ENCODE peak calls at places on chromosome 18, in five cellular contexts. Z, G, A, O and N are unnamed samples.

GRCh38 chr18:13452448-13452811 is 233.9 kb downstream of the LDLRAD4 start:
- DNase-seq in Z (no peak), G (no peak), A (no peak), O (no peak), N (no peak)

GRCh38 chr18:57881818-57882413 is 78.8 kb upstream of the ATP8B1 start:
- DNase-seq in Z (peak; percentile 67), G (peak; percentile 67), A (peak; percentile 71), O (peak; percentile 65), N (peak; percentile 82)

GRCh38 chr18:25350561-25351201 is 1.3 kb downstream of the ZNF521 start:
- DNase-seq in Z (peak; percentile 54), G (no peak), A (no peak), O (peak; percentile 60), N (no peak)

GRCh38 chr18:26004827-26005226 is 85.6 kb downstream of the SS18 start:
- DNase-seq in Z (no peak), G (no peak), A (no peak), O (no peak), N (no peak)

GRCh38 chr18:12946549-12947354 is 1.1 kb upstream of the SEH1L start:
- DNase-seq in Z (peak; percentile 66), G (peak; percentile 68), A (peak; percentile 2), O (peak; percentile 52), N (no peak)

GRCh38 chr18:7038330-7038846 is 79.2 kb downstream of the LAMA1 start:
- DNase-seq in Z (peak; percentile 85), G (peak; percentile 67), A (no peak), O (peak; percentile 28), N (peak; percentile 38)

GRCh38 chr18:52152036-52152435 is 188.0 kb upstream of the DCC start:
- DNase-seq in Z (no peak), G (no peak), A (no peak), O (no peak), N (no peak)

GRCh38 chr18:66749030-66749429 is 145.1 kb upstream of the CDH19 start:
- DNase-seq in Z (no peak), G (no peak), A (no peak), O (no peak), N (no peak)

GRCh38 chr18:3914833-3915598 is 465.0 kb downstream of the TGIF1 start:
- DNase-seq in Z (no peak), G (no peak), A (no peak), O (no peak), N (no peak)

GRCh38 chr18:58668897-58669296 is 2.4 kb upstream of the MALT1 start:
- DNase-seq in Z (no peak), G (no peak), A (no peak), O (no peak), N (no peak)

GRCh38 chr18:56389190-56389589 is 249.2 kb downstream of the TXNL1 start:
- DNase-seq in Z (no peak), G (no peak), A (no peak), O (no peak), N (no peak)

GRCh38 chr18:64082054-64082453 is 66.8 kb downstream of the LINC00305 start:
- DNase-seq in Z (no peak), G (no peak), A (no peak), O (no peak), N (no peak)

GRCh38 chr18:59148192-59148591 is 8.5 kb downstream of the SEC11C start:
- DNase-seq in Z (no peak), G (no peak), A (no peak), O (no peak), N (peak; percentile 77)

GRCh38 chr18:40079786-40080185 is 1875.2 kb upstream of the PIK3C3 start:
- DNase-seq in Z (no peak), G (no peak), A (no peak), O (no peak), N (no peak)